ENCODE peak calls at places on chromosomes 11 and 22, in four cellular contexts. W, G, U and X are unnamed samples. For H3K9me3, the result is how much of the 10 kb centered on the place peaks cover.

GRCh38 chr11:66112041-66112491 is 42.0 kb downstream of the PACS1 start:
- DNase-seq in W (no peak), G (no peak), U (no peak), X (no peak)

GRCh38 chr11:106917973-106918372 is 100.3 kb downstream of the GUCY1A2 start:
- DNase-seq in W (no peak), G (no peak), U (no peak), X (no peak)

GRCh38 chr22:43883719-43884415 is 7.9 kb downstream of the PNPLA5 start:
- DNase-seq in W (no peak), G (peak), U (no peak), X (no peak)

GRCh38 chr11:33689089-33689488 is 11.5 kb downstream of the C11orf91 start:
- DNase-seq in W (no peak), G (no peak), U (no peak), X (no peak)

GRCh38 chr11:60756307-60757032 is at the start of gene MS4A15:
- DNase-seq in W (peak), G (peak), U (no peak), X (no peak)

GRCh38 chr22:18990355-18991137 is 54.5 kb upstream of the PRODH start:
- DNase-seq in W (no peak), G (peak), U (no peak), X (no peak)

GRCh38 chr22:38981005-38981658 is 1.0 kb upstream of the APOBEC3B start:
- DNase-seq in W (no peak), G (peak), U (peak), X (no peak)

GRCh38 chr11:34860518-34860917 is 55.7 kb downstream of the APIP start:
- DNase-seq in W (no peak), G (no peak), U (no peak), X (no peak)

GRCh38 chr11:68996376-68997123 is 15.8 kb upstream of the MRGPRD start:
- DNase-seq in W (no peak), G (peak), U (peak), X (no peak)

GRCh38 chr11:31643831-31644230 is 134.3 kb downstream of the ELP4 start:
- DNase-seq in W (peak), G (no peak), U (no peak), X (no peak)

DNA sequence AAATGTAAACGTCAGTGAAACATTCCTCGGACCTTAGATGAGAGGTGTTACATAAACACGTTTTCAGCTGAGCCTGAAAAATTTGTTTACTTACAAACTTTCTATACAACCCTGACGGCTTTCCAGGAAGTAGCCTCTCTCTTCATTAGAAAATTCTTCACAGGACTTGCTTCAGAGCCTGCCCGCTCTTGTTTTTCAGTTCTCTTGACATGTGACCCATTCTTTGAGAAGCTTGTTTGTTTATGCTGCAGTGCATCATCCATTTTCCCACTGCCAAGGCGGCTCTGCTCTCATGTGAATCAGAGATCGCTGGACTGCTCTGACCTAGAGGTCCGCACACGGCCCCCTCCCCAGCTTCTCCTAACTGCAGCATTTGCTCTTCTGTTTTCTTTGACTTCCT is 47.9 kb upstream of the ARHGAP42 start:
- DNase-seq in W (no peak), G (no peak), U (no peak), X (peak)
- H3K27ac ChIP-seq in W (peak), G (no peak), U (no peak), X (peak)

GRCh38 chr22:47610281-47610680 is 847.8 kb downstream of the TBC1D22A start:
- DNase-seq in W (no peak), G (no peak), U (no peak), X (no peak)

GRCh38 chr22:47609653-47610052 is 847.2 kb downstream of the TBC1D22A start:
- DNase-seq in W (no peak), G (no peak), U (no peak), X (no peak)

GRCh38 chr22:47613606-47614350 is 851.3 kb downstream of the TBC1D22A start:
- DNase-seq in W (no peak), G (no peak), U (no peak), X (no peak)

GRCh38 chr22:47610766-47611165 is 848.3 kb downstream of the TBC1D22A start:
- DNase-seq in W (no peak), G (no peak), U (no peak), X (no peak)

DNA sequence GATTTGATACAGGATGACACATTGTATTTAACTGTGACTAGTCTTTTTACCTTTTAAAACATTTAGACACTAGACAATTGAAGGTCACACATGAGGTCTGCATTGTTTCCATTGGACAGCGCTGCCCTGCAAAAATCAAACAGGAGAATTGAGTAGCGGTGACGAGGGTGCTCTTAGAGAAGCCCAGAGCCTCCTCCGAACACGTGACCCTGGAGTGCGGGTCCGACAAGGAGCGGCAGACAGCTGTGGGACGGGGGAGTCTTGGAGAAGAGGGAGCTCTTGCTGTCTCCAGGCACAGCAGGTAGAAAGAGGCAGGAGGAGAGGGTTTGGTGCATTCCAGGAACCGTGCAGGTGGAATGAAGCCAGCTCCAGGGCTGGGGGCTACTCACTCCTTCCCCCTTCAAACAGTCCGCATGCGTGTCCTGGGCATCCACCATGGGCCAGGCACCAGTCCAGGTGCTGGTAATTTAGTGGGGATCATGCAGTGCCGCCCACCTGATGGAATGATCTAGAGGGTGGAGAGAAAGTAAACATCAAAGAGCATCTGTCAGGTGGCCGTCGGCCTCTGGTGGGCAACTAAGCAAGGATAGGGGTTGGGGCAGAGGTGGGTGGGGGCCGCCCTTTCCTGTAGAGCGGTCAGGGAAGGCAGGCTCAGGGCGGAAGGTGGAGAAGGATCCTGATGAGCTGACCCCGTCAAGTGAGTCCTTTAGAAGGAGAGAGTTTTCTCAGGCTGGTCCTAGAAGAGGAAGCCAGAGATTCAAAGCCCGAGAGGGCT is 849.9 kb downstream of the TBC1D22A start:
- DNase-seq in W (no peak), G (no peak), U (no peak), X (no peak)
- H3K9me3 ChIP-seq in W (under half), G (under half), U (under half), X (under half)

GRCh38 chr11:59610289-59610688 is 5.3 kb downstream of the OSBP start:
- DNase-seq in W (no peak), G (no peak), U (no peak), X (no peak)
- H3K27ac ChIP-seq in W (no peak), G (no peak), U (no peak), X (no peak)

GRCh38 chr22:48926663-48927062 is 901.0 kb downstream of the BRD1 start:
- DNase-seq in W (no peak), G (peak), U (no peak), X (no peak)

GRCh38 chr22:48931452-48931851 is 896.2 kb downstream of the BRD1 start:
- DNase-seq in W (no peak), G (peak), U (peak), X (no peak)

GRCh38 chr22:48925450-48925849 is 902.2 kb downstream of the BRD1 start:
- DNase-seq in W (no peak), G (no peak), U (no peak), X (no peak)

GRCh38 chr22:48927591-48927990 is 900.1 kb downstream of the BRD1 start:
- DNase-seq in W (no peak), G (peak), U (no peak), X (no peak)

DNA sequence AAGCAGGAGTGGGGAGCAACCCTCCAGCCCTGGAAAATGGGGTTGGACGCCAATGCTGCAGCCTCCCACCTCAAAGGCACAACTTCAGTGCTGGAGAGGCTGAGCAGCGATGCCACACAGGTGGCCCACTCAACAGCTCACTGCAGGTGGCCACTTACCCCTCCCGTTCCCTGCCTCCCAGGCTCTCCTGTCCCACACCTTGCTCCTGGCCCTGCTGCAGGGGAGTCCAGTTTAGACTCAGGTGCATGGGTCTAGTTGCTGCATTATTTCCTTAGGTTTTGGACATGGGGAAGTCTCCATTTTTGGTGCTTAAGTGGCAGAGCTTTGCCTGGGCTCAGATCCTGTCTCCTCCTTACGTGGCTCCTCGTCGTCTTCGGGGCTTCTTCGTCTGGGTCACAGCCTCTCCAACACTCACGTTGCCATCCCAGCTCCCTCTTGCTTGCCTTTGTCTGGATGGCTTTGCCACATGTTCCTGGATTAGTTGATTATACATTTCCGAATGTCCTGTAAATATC is 898.3 kb downstream of the BRD1 start:
- DNase-seq in W (no peak), G (no peak), U (peak), X (no peak)
- H3K9me3 ChIP-seq in W (under half), G (under half), U (under half), X (under half)

GRCh38 chr22:34842630-34843029 is 223.3 kb upstream of the ISX start:
- DNase-seq in W (no peak), G (no peak), U (no peak), X (no peak)
- H3K27ac ChIP-seq in W (no peak), G (no peak), U (no peak), X (no peak)

DNA sequence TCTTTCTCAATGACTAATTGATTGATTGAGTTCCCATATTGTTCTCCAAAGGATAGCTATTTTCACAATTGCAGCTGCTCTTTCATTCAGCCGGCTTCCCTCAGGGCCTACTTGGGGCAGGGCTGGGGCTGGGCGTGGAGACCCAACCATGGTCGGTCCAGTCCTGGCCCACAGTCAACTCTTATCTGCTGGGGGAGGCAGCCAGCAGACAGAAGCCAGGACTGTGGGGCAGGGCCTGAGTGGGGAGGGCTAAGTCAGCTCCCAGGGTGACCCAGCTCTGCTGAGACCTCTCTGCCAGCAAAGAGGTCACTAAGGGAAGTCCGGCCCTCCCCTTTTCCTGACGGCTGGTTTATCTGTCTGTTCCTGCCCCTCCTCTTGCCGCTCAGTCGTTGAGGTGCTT is 735.2 kb downstream of the TBC1D22A start:
- DNase-seq in W (no peak), G (no peak), U (no peak), X (no peak)
- H3K9me3 ChIP-seq in W (under half), G (under half), U (under half), X (under half)

GRCh38 chr11:111922803-111923202 is 4.1 kb downstream of the C11orf52 start:
- DNase-seq in W (no peak), G (no peak), U (peak), X (no peak)

GRCh38 chr11:111925953-111926352 is 7.2 kb downstream of the C11orf52 start:
- DNase-seq in W (no peak), G (no peak), U (no peak), X (no peak)

GRCh38 chr11:111923951-111924350 is 5.2 kb downstream of the C11orf52 start:
- DNase-seq in W (no peak), G (no peak), U (no peak), X (no peak)

GRCh38 chr11:111920908-111921307 is 2.2 kb downstream of the C11orf52 start:
- DNase-seq in W (no peak), G (no peak), U (no peak), X (no peak)

DNA sequence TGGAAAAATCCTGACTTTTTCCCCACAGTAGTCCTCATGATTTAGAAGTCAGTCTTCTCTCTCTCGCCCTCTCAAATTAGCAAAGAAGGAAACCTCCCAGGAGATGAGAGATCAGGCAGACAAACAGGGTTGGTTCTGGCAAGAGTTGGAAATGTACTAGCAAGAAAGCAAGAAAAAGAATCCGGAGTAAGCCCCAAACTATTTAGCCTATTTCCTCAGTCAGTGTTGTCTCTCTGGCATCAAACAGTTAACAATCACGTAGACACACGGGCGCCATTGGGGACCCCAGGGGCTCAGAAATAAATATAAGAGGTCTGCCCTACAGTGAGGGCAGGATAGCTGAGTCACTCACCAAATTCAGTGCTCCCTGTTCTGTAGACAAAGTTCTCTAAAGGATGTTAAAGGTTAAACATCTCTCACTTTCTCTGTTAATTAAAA is 4.7 kb downstream of the C11orf52 start:
- DNase-seq in W (no peak), G (peak), U (no peak), X (peak)
- H3K27ac ChIP-seq in W (peak), G (peak), U (peak), X (peak)